ENCODE peak calls at places on chromosome 20, in ten cellular contexts. One of them, this sample, is unnamed.

GRCh38 chr20:63065911-63066310 is 59.1 kb upstream of the BHLHE23 start:
- DNase-seq in breast epithelium: no peak
- DNase-seq in HCT116: no peak
- DNase-seq in stomach: no peak
- DNase-seq in HepG2: no peak
- DNase-seq in suprapubic skin: peak; percentile 52
- DNase-seq in transverse colon: no peak
- DNase-seq in sigmoid colon: peak; percentile 28
- DNase-seq in endothelial cell of umbilical vein: no peak
- DNase-seq in prostate gland: no peak
- DNase-seq in this sample: no peak

GRCh38 chr20:35840403-35840802 is 68.6 kb downstream of the PHF20 start:
- DNase-seq in breast epithelium: no peak
- DNase-seq in HCT116: no peak
- DNase-seq in stomach: no peak
- DNase-seq in HepG2: no peak
- DNase-seq in suprapubic skin: no peak
- DNase-seq in transverse colon: no peak
- DNase-seq in sigmoid colon: no peak
- DNase-seq in endothelial cell of umbilical vein: no peak
- DNase-seq in prostate gland: no peak
- DNase-seq in this sample: no peak

GRCh38 chr20:1242530-1242929 is 16.7 kb downstream of the RAD21L1 start:
- DNase-seq in breast epithelium: no peak
- DNase-seq in HCT116: no peak
- DNase-seq in stomach: no peak
- DNase-seq in HepG2: no peak
- DNase-seq in suprapubic skin: no peak
- DNase-seq in transverse colon: no peak
- DNase-seq in sigmoid colon: no peak
- DNase-seq in endothelial cell of umbilical vein: peak; percentile 80
- DNase-seq in prostate gland: no peak
- DNase-seq in this sample: no peak

GRCh38 chr20:5731753-5732366 is 18.3 kb upstream of the SHLD1 start:
- DNase-seq in breast epithelium: peak; percentile 30
- DNase-seq in HCT116: no peak
- DNase-seq in stomach: no peak
- DNase-seq in HepG2: no peak
- DNase-seq in suprapubic skin: no peak
- DNase-seq in transverse colon: no peak
- DNase-seq in sigmoid colon: no peak
- DNase-seq in endothelial cell of umbilical vein: no peak
- DNase-seq in prostate gland: peak; percentile 22
- DNase-seq in this sample: no peak

GRCh38 chr20:36091561-36092423 is 62.7 kb upstream of the EPB41L1 start:
- DNase-seq in breast epithelium: no peak
- DNase-seq in HCT116: no peak
- DNase-seq in stomach: no peak
- DNase-seq in HepG2: no peak
- DNase-seq in suprapubic skin: no peak
- DNase-seq in transverse colon: no peak
- DNase-seq in sigmoid colon: no peak
- DNase-seq in endothelial cell of umbilical vein: no peak
- DNase-seq in prostate gland: no peak
- DNase-seq in this sample: no peak

GRCh38 chr20:17629025-17629424 is 53.0 kb downstream of the RRBP1 start:
- DNase-seq in breast epithelium: no peak
- DNase-seq in HCT116: no peak
- DNase-seq in stomach: no peak
- DNase-seq in HepG2: no peak
- DNase-seq in suprapubic skin: no peak
- DNase-seq in transverse colon: no peak
- DNase-seq in sigmoid colon: no peak
- DNase-seq in endothelial cell of umbilical vein: no peak
- DNase-seq in prostate gland: no peak
- DNase-seq in this sample: no peak

GRCh38 chr20:59560588-59561227 is 43.6 kb upstream of the PHACTR3 start:
- DNase-seq in breast epithelium: no peak
- DNase-seq in HCT116: peak; percentile 13
- DNase-seq in stomach: no peak
- DNase-seq in HepG2: peak; percentile 46
- DNase-seq in suprapubic skin: no peak
- DNase-seq in transverse colon: no peak
- DNase-seq in sigmoid colon: no peak
- DNase-seq in endothelial cell of umbilical vein: no peak
- DNase-seq in prostate gland: no peak
- DNase-seq in this sample: peak; percentile 60

GRCh38 chr20:7716286-7716972 is 223.8 kb downstream of the HAO1 start:
- DNase-seq in breast epithelium: no peak
- DNase-seq in HCT116: no peak
- DNase-seq in stomach: no peak
- DNase-seq in HepG2: no peak
- DNase-seq in suprapubic skin: no peak
- DNase-seq in transverse colon: no peak
- DNase-seq in sigmoid colon: no peak
- DNase-seq in endothelial cell of umbilical vein: no peak
- DNase-seq in prostate gland: no peak
- DNase-seq in this sample: no peak

GRCh38 chr20:1955289-1955688 is 38.6 kb downstream of the PDYN start:
- DNase-seq in breast epithelium: no peak
- DNase-seq in HCT116: no peak
- DNase-seq in stomach: no peak
- DNase-seq in HepG2: no peak
- DNase-seq in suprapubic skin: peak; percentile 37
- DNase-seq in transverse colon: no peak
- DNase-seq in sigmoid colon: no peak
- DNase-seq in endothelial cell of umbilical vein: no peak
- DNase-seq in prostate gland: no peak
- DNase-seq in this sample: no peak

GRCh38 chr20:7754102-7754501 is 186.2 kb downstream of the HAO1 start:
- DNase-seq in breast epithelium: no peak
- DNase-seq in HCT116: no peak
- DNase-seq in stomach: no peak
- DNase-seq in HepG2: no peak
- DNase-seq in suprapubic skin: no peak
- DNase-seq in transverse colon: no peak
- DNase-seq in sigmoid colon: no peak
- DNase-seq in endothelial cell of umbilical vein: no peak
- DNase-seq in prostate gland: no peak
- DNase-seq in this sample: no peak

GRCh38 chr20:31813611-31814010 is 5.5 kb upstream of the MYLK2 start:
- DNase-seq in breast epithelium: no peak
- DNase-seq in HCT116: no peak
- DNase-seq in stomach: no peak
- DNase-seq in HepG2: no peak
- DNase-seq in suprapubic skin: no peak
- DNase-seq in transverse colon: no peak
- DNase-seq in sigmoid colon: no peak
- DNase-seq in endothelial cell of umbilical vein: no peak
- DNase-seq in prostate gland: no peak
- DNase-seq in this sample: no peak

GRCh38 chr20:19212524-19213502 is at the start of gene SLC24A3:
- DNase-seq in breast epithelium: peak; percentile 71
- DNase-seq in HCT116: no peak
- DNase-seq in stomach: peak; percentile 83
- DNase-seq in HepG2: peak; percentile 23
- DNase-seq in suprapubic skin: peak; percentile 88
- DNase-seq in transverse colon: peak; percentile 71
- DNase-seq in sigmoid colon: peak; percentile 93
- DNase-seq in endothelial cell of umbilical vein: no peak
- DNase-seq in prostate gland: peak; percentile 74
- DNase-seq in this sample: no peak

GRCh38 chr20:6994452-6994851 is 227.0 kb downstream of the BMP2 start:
- DNase-seq in breast epithelium: no peak
- DNase-seq in HCT116: no peak
- DNase-seq in stomach: no peak
- DNase-seq in HepG2: no peak
- DNase-seq in suprapubic skin: no peak
- DNase-seq in transverse colon: no peak
- DNase-seq in sigmoid colon: no peak
- DNase-seq in endothelial cell of umbilical vein: no peak
- DNase-seq in prostate gland: peak; percentile 6
- DNase-seq in this sample: no peak

GRCh38 chr20:60338556-60338955 is 380.3 kb downstream of the CDH26 start:
- DNase-seq in breast epithelium: no peak
- DNase-seq in HCT116: no peak
- DNase-seq in stomach: no peak
- DNase-seq in HepG2: no peak
- DNase-seq in suprapubic skin: no peak
- DNase-seq in transverse colon: no peak
- DNase-seq in sigmoid colon: no peak
- DNase-seq in endothelial cell of umbilical vein: no peak
- DNase-seq in prostate gland: no peak
- DNase-seq in this sample: no peak

GRCh38 chr20:13800728-13801134 is 15.9 kb downstream of the NDUFAF5 start:
- DNase-seq in breast epithelium: peak; percentile 95
- DNase-seq in HCT116: no peak
- DNase-seq in stomach: peak; percentile 88
- DNase-seq in HepG2: peak; percentile 89
- DNase-seq in suprapubic skin: peak; percentile 82
- DNase-seq in transverse colon: peak; percentile 66
- DNase-seq in sigmoid colon: peak; percentile 96
- DNase-seq in endothelial cell of umbilical vein: peak; percentile 71
- DNase-seq in prostate gland: peak; percentile 92
- DNase-seq in this sample: peak; percentile 97

DNA sequence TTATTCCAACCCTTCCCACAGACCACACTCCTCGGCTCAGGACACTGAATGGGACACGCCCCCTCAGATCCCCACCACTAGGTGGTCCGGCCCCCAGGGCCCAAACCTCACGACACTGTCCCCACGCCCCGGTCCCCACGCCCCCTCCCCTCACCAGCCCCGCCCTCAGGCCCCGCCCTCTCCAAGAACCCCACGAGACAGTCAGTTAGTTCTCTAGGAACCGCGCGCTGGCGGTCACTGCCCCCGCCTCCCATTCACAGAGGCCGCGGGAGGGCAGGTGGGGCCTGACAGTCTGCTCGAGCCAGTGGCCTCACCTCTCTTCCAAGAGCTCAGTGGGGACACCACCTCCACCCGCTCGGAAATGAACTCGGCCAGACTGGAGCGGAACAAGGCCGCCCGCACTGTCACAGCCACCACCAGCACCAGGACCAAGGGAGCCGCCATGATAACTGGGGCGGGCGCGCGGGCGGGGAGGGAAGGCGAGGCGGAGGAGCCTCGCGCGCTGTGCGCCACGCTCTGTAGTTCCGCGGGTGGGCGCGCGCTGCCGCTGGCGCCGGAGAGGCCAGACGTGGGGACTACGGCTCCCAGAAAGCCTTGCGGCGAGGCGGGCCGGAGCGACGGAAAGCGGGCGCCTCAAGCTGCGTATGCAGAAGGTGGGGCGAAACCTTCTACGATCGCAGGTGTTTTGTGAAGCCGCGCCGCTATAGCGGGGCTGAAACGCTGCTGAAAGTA is at the start of gene PIGU:
- DNase-seq in breast epithelium: peak; percentile 92
- DNase-seq in HCT116: peak; percentile 91
- DNase-seq in stomach: peak; percentile 97
- DNase-seq in HepG2: peak; percentile 95
- DNase-seq in suprapubic skin: peak; percentile 95
- DNase-seq in transverse colon: peak; percentile 97
- DNase-seq in sigmoid colon: peak; percentile 96
- DNase-seq in endothelial cell of umbilical vein: peak; percentile 97
- DNase-seq in prostate gland: peak; percentile 95
- DNase-seq in this sample: peak; percentile 97
- TF ChIP-seq POLR2A in breast epithelium: no peak
- TF ChIP-seq POLR2A in HCT116: peak; percentile 83
- TF ChIP-seq POLR2A in stomach: no peak
- TF ChIP-seq POLR2A in HepG2: peak; percentile 91
- TF ChIP-seq POLR2A in suprapubic skin: no peak
- TF ChIP-seq POLR2A in transverse colon: peak; percentile 70
- TF ChIP-seq POLR2A in sigmoid colon: peak; percentile 39
- TF ChIP-seq POLR2A in endothelial cell of umbilical vein: peak; percentile 47
- TF ChIP-seq POLR2A in prostate gland: peak; percentile 61
- TF ChIP-seq POLR2A in this sample: no peak

DNA sequence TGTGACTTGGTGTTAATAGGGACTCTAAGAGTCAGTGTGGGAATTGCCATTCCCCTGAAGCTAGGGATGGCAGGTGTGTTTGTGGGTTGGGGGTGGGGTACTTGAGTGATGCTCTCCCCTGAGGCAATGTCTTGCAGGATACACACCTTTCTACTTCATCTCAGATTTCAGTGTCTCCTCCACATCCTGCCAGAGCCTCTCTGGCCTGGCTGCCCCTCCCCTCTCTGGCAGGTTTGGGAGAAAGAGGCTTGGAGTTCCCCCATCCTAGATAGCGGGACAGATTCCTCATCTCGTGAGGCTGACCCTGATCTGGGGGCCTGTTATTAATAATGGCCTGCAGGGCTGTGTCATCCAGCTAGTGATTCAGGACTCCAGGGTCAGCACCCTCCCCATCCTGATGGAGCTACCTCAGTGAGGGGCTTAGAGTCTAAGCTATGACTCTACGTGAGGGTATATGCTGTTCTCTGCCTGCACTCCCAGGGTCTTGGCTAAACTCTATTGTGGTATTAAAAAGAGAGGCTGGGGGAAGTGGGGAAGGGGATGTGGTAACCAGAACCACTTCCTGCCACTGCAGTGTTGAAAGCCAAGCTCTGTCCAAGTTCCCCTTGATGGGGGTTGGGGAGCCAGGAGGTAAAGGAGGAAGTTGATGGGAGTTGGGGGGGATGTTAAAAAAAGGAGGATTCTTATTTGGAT is 3.7 kb upstream of the MMP9 start:
- DNase-seq in breast epithelium: no peak
- DNase-seq in HCT116: no peak
- DNase-seq in stomach: peak; percentile 47
- DNase-seq in HepG2: no peak
- DNase-seq in suprapubic skin: no peak
- DNase-seq in transverse colon: peak; percentile 50
- DNase-seq in sigmoid colon: peak; percentile 77
- DNase-seq in endothelial cell of umbilical vein: no peak
- DNase-seq in prostate gland: no peak
- DNase-seq in this sample: no peak
- TF ChIP-seq POLR2AphosphoS5 in breast epithelium: no peak
- TF ChIP-seq POLR2AphosphoS5 in HCT116: no peak
- TF ChIP-seq POLR2AphosphoS5 in stomach: no peak
- TF ChIP-seq POLR2AphosphoS5 in HepG2: no peak
- TF ChIP-seq POLR2AphosphoS5 in suprapubic skin: no peak
- TF ChIP-seq POLR2AphosphoS5 in transverse colon: no peak
- TF ChIP-seq POLR2AphosphoS5 in sigmoid colon: no peak
- TF ChIP-seq POLR2AphosphoS5 in endothelial cell of umbilical vein: no peak
- TF ChIP-seq POLR2AphosphoS5 in prostate gland: no peak
- TF ChIP-seq POLR2AphosphoS5 in this sample: no peak

GRCh38 chr20:56827763-56828162 is 198.7 kb downstream of the TFAP2C start:
- DNase-seq in breast epithelium: no peak
- DNase-seq in HCT116: no peak
- DNase-seq in stomach: no peak
- DNase-seq in HepG2: no peak
- DNase-seq in suprapubic skin: no peak
- DNase-seq in transverse colon: no peak
- DNase-seq in sigmoid colon: peak; percentile 70
- DNase-seq in endothelial cell of umbilical vein: no peak
- DNase-seq in prostate gland: no peak
- DNase-seq in this sample: no peak
- H3K27me3 ChIP-seq in breast epithelium: no peaks in the 10 kb centered on the region
- H3K27me3 ChIP-seq in HCT116: peaks cover under 1% of the 10 kb centered on the region
- H3K27me3 ChIP-seq in stomach: peaks cover 79% of the 10 kb centered on the region
- H3K27me3 ChIP-seq in HepG2: peaks cover 49% of the 10 kb centered on the region
- H3K27me3 ChIP-seq in suprapubic skin: peaks cover 5% of the 10 kb centered on the region
- H3K27me3 ChIP-seq in transverse colon: peaks cover 16% of the 10 kb centered on the region
- H3K27me3 ChIP-seq in sigmoid colon: no peaks in the 10 kb centered on the region
- H3K27me3 ChIP-seq in endothelial cell of umbilical vein: no peaks in the 10 kb centered on the region
- H3K27me3 ChIP-seq in prostate gland: no peaks in the 10 kb centered on the region
- H3K27me3 ChIP-seq in this sample: no peaks in the 10 kb centered on the region

GRCh38 chr20:48679603-48680002 is 148.2 kb downstream of the PREX1 start:
- DNase-seq in breast epithelium: no peak
- DNase-seq in HCT116: peak; percentile 45
- DNase-seq in stomach: no peak
- DNase-seq in HepG2: no peak
- DNase-seq in suprapubic skin: no peak
- DNase-seq in transverse colon: peak; percentile 88
- DNase-seq in sigmoid colon: no peak
- DNase-seq in endothelial cell of umbilical vein: no peak
- DNase-seq in prostate gland: no peak
- DNase-seq in this sample: no peak
- TF ChIP-seq POLR2A in breast epithelium: no peak
- TF ChIP-seq POLR2A in HCT116: no peak
- TF ChIP-seq POLR2A in stomach: no peak
- TF ChIP-seq POLR2A in HepG2: no peak
- TF ChIP-seq POLR2A in suprapubic skin: no peak
- TF ChIP-seq POLR2A in transverse colon: no peak
- TF ChIP-seq POLR2A in sigmoid colon: no peak
- TF ChIP-seq POLR2A in endothelial cell of umbilical vein: no peak
- TF ChIP-seq POLR2A in prostate gland: no peak
- TF ChIP-seq POLR2A in this sample: no peak